ENCODE peak calls at places on chromosomes 2 and 18, in four cellular contexts. One of them, this sample, is unnamed. For H3F3A, the result is how much of the 10 kb centered on the place peaks cover.

GRCh38 chr2:126634273-126634861 is 21.6 kb upstream of the GYPC start:
- DNase-seq in SK-N-SH: no peak
- DNase-seq in GM23338: peak
- DNase-seq in PC-3: peak
- DNase-seq in this sample: peak

GRCh38 chr2:239018291-239019192 is 170.7 kb downstream of the TWIST2 start:
- DNase-seq in SK-N-SH: no peak
- DNase-seq in GM23338: no peak
- DNase-seq in PC-3: no peak
- DNase-seq in this sample: no peak

GRCh38 chr2:28547906-28548600 is 52.2 kb downstream of the PLB1 start:
- DNase-seq in SK-N-SH: no peak
- DNase-seq in GM23338: no peak
- DNase-seq in PC-3: no peak
- DNase-seq in this sample: no peak

GRCh38 chr2:215362562-215362904 is 50.7 kb downstream of the ATIC start:
- DNase-seq in SK-N-SH: no peak
- DNase-seq in GM23338: no peak
- DNase-seq in PC-3: no peak
- DNase-seq in this sample: no peak

GRCh38 chr2:135840601-135841000 is 3.6 kb upstream of the LCT start:
- DNase-seq in SK-N-SH: no peak
- DNase-seq in GM23338: no peak
- DNase-seq in PC-3: no peak
- DNase-seq in this sample: no peak

GRCh38 chr2:40192864-40193669 is 258.8 kb downstream of the SLC8A1 start:
- DNase-seq in SK-N-SH: no peak
- DNase-seq in GM23338: no peak
- DNase-seq in PC-3: peak
- DNase-seq in this sample: no peak

GRCh38 chr18:37481058-37481457 is 84.5 kb downstream of the CELF4 start:
- DNase-seq in SK-N-SH: no peak
- DNase-seq in GM23338: peak
- DNase-seq in PC-3: no peak
- DNase-seq in this sample: peak

GRCh38 chr2:107259411-107260195 is 373.6 kb upstream of the ST6GAL2 start:
- DNase-seq in SK-N-SH: no peak
- DNase-seq in GM23338: no peak
- DNase-seq in PC-3: no peak
- DNase-seq in this sample: no peak

GRCh38 chr2:163610817-163611556 is 124.8 kb downstream of the FIGN start:
- DNase-seq in SK-N-SH: peak
- DNase-seq in GM23338: peak
- DNase-seq in PC-3: peak
- DNase-seq in this sample: peak

GRCh38 chr2:135965756-135966155 is 19.7 kb downstream of the DARS1 start:
- DNase-seq in SK-N-SH: no peak
- DNase-seq in GM23338: no peak
- DNase-seq in PC-3: no peak
- DNase-seq in this sample: no peak

GRCh38 chr2:166727105-166727504 is 161.2 kb upstream of the XIRP2 start:
- DNase-seq in SK-N-SH: no peak
- DNase-seq in GM23338: no peak
- DNase-seq in PC-3: no peak
- DNase-seq in this sample: no peak

DNA sequence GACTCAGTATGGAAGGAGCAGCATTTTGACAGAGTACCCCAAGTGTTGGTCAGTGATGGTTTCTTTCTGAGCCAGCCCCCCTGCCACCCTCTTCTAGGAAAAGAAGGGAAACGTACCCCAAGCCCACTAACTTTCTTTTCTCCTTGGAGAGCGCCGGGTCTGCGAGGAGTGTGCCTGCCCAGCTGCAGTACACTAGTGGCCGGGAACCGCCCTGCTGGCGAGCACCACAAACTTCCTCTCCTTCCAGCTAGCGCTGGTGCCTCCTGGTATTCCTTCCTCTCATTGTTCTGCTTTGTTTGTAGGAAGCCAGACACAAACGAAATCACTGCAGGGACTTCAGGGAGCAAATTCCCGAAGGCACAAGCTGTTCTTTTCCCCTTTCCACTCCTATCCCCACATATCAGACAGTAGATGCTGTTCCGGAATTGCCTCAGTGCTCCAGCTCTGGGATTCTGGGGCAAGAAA is 1.8 kb downstream of the CCDC85A start:
- DNase-seq in SK-N-SH: no peak
- DNase-seq in GM23338: peak
- DNase-seq in PC-3: peak
- DNase-seq in this sample: peak
- TF ChIP-seq CTCF in SK-N-SH: peak
- TF ChIP-seq CTCF in GM23338: no peak
- TF ChIP-seq CTCF in PC-3: no peak
- TF ChIP-seq CTCF in this sample: peak

GRCh38 chr2:37643102-37644078 is 28.1 kb downstream of the CDC42EP3 start:
- DNase-seq in SK-N-SH: no peak
- DNase-seq in GM23338: no peak
- DNase-seq in PC-3: no peak
- DNase-seq in this sample: no peak

GRCh38 chr2:37644191-37644590 is 27.3 kb downstream of the CDC42EP3 start:
- DNase-seq in SK-N-SH: no peak
- DNase-seq in GM23338: no peak
- DNase-seq in PC-3: no peak
- DNase-seq in this sample: no peak

GRCh38 chr2:37645363-37645762 is 26.1 kb downstream of the CDC42EP3 start:
- DNase-seq in SK-N-SH: no peak
- DNase-seq in GM23338: no peak
- DNase-seq in PC-3: peak
- DNase-seq in this sample: no peak

GRCh38 chr2:37647941-37648315 is 23.5 kb downstream of the CDC42EP3 start:
- DNase-seq in SK-N-SH: no peak
- DNase-seq in GM23338: no peak
- DNase-seq in PC-3: no peak
- DNase-seq in this sample: no peak

GRCh38 chr2:37645836-37646235 is 25.6 kb downstream of the CDC42EP3 start:
- DNase-seq in SK-N-SH: no peak
- DNase-seq in GM23338: no peak
- DNase-seq in PC-3: no peak
- DNase-seq in this sample: no peak
- H3F3A ChIP-seq in SK-N-SH: half or more
- H3F3A ChIP-seq in GM23338: under half
- H3F3A ChIP-seq in PC-3: under half
- H3F3A ChIP-seq in this sample: under half

GRCh38 chr2:54336977-54337255 is 80.9 kb upstream of the TSPYL6 start:
- DNase-seq in SK-N-SH: no peak
- DNase-seq in GM23338: no peak
- DNase-seq in PC-3: no peak
- DNase-seq in this sample: no peak
- TF ChIP-seq EZH2phosphoT487 in SK-N-SH: no peak
- TF ChIP-seq EZH2phosphoT487 in GM23338: no peak
- TF ChIP-seq EZH2phosphoT487 in PC-3: no peak
- TF ChIP-seq EZH2phosphoT487 in this sample: no peak

GRCh38 chr18:44093253-44093652 is 587.4 kb upstream of the SETBP1 start:
- DNase-seq in SK-N-SH: no peak
- DNase-seq in GM23338: no peak
- DNase-seq in PC-3: no peak
- DNase-seq in this sample: no peak

GRCh38 chr18:44096016-44096415 is 584.7 kb upstream of the SETBP1 start:
- DNase-seq in SK-N-SH: no peak
- DNase-seq in GM23338: no peak
- DNase-seq in PC-3: peak
- DNase-seq in this sample: no peak

GRCh38 chr18:44098551-44099098 is 582.1 kb upstream of the SETBP1 start:
- DNase-seq in SK-N-SH: no peak
- DNase-seq in GM23338: peak
- DNase-seq in PC-3: peak
- DNase-seq in this sample: peak
- TF ChIP-seq CTCF in SK-N-SH: peak
- TF ChIP-seq CTCF in GM23338: peak
- TF ChIP-seq CTCF in PC-3: peak
- TF ChIP-seq CTCF in this sample: peak

This sample was measured in neural progenitor cell.